ENCODE peak calls at places on chromosomes 6 and 20, in four cellular contexts. U is HepG2, F is GM12878, Q is K562. R is an unnamed sample.

GRCh38 chr20:24962510-24962909 is 13.4 kb downstream of the CST7 start:
- DNase-seq in U (no peak), F (no peak), Q (no peak), R (no peak)

GRCh38 chr6:110877154-110877564 is 2.6 kb downstream of the AMD1 start:
- DNase-seq in U (peak; percentile 72), F (no peak), Q (no peak), R (no peak)

GRCh38 chr6:136571065-136571464 is 20.8 kb upstream of the MAP7 start:
- DNase-seq in U (no peak), F (no peak), Q (no peak), R (no peak)

GRCh38 chr6:13886949-13887348 is 37.8 kb upstream of the RNF182 start:
- DNase-seq in U (no peak), F (no peak), Q (no peak), R (no peak)

GRCh38 chr6:79385893-79386292 is 151.3 kb downstream of the LCA5 start:
- DNase-seq in U (no peak), F (no peak), Q (no peak), R (no peak)

GRCh38 chr6:44339763-44340625 is 2.5 kb upstream of the SPATS1 start:
- DNase-seq in U (no peak), F (no peak), Q (no peak), R (no peak)

GRCh38 chr6:104828478-104828877 is 31.2 kb downstream of the HACE1 start:
- DNase-seq in U (no peak), F (no peak), Q (no peak), R (no peak)

GRCh38 chr6:44182911-44183390 is 24.3 kb downstream of the CAPN11 start:
- DNase-seq in U (no peak), F (no peak), Q (no peak), R (no peak)

GRCh38 chr6:38387994-38388393 is 251.7 kb downstream of the BTBD9 start:
- DNase-seq in U (no peak), F (no peak), Q (no peak), R (no peak)

GRCh38 chr20:6920991-6921613 is 153.6 kb downstream of the BMP2 start:
- DNase-seq in U (no peak), F (no peak), Q (no peak), R (no peak)

GRCh38 chr6:122530440-122531046 is 58.9 kb upstream of the SERINC1 start:
- DNase-seq in U (peak; percentile 69), F (peak; percentile 27), Q (peak; percentile 59), R (peak; percentile 15)

GRCh38 chr20:10449270-10449669 is 14.2 kb downstream of the SLX4IP start:
- DNase-seq in U (no peak), F (no peak), Q (no peak), R (no peak)

GRCh38 chr20:56400001-56400640 is 7.7 kb downstream of the CSTF1 start:
- DNase-seq in U (peak; percentile 76), F (peak; percentile 31), Q (peak; percentile 49), R (no peak)

GRCh38 chr20:61584851-61585250 is 332.8 kb downstream of the CDH4 start:
- DNase-seq in U (no peak), F (no peak), Q (no peak), R (no peak)

GRCh38 chr6:36130672-36131516 is 581 bp downstream of the MAPK13 start:
- DNase-seq in U (peak; percentile 73), F (no peak), Q (peak; percentile 44), R (no peak)

GRCh38 chr6:51775942-51776860 is 311.2 kb downstream of the PKHD1 start:
- DNase-seq in U (no peak), F (no peak), Q (no peak), R (no peak)

GRCh38 chr6:33812669-33813068 is 8.9 kb upstream of the MLN start:
- DNase-seq in U (peak; percentile 48), F (no peak), Q (peak; percentile 91), R (peak; percentile 91)

GRCh38 chr20:23131766-23132165 is 45.6 kb upstream of the CD93 start:
- DNase-seq in U (no peak), F (no peak), Q (no peak), R (no peak)

GRCh38 chr20:34514897-34515483 is 1.2 kb upstream of the DYNLRB1 start:
- DNase-seq in U (no peak), F (no peak), Q (no peak), R (no peak)

GRCh38 chr20:34511891-34512265 is 4.3 kb upstream of the DYNLRB1 start:
- DNase-seq in U (peak; percentile 73), F (no peak), Q (no peak), R (no peak)

GRCh38 chr20:34512955-34513419 is 3.2 kb upstream of the DYNLRB1 start:
- DNase-seq in U (no peak), F (no peak), Q (no peak), R (no peak)

GRCh38 chr20:34510575-34510974 is 5.6 kb upstream of the DYNLRB1 start:
- DNase-seq in U (no peak), F (no peak), Q (no peak), R (no peak)

GRCh38 chr20:34512266-34512954 is 3.8 kb upstream of the DYNLRB1 start:
- DNase-seq in U (peak; percentile 59), F (no peak), Q (no peak), R (no peak)
- TF ChIP-seq ZNF274 in U (no peak), F (no peak), Q (no peak), R (no peak)

DNA sequence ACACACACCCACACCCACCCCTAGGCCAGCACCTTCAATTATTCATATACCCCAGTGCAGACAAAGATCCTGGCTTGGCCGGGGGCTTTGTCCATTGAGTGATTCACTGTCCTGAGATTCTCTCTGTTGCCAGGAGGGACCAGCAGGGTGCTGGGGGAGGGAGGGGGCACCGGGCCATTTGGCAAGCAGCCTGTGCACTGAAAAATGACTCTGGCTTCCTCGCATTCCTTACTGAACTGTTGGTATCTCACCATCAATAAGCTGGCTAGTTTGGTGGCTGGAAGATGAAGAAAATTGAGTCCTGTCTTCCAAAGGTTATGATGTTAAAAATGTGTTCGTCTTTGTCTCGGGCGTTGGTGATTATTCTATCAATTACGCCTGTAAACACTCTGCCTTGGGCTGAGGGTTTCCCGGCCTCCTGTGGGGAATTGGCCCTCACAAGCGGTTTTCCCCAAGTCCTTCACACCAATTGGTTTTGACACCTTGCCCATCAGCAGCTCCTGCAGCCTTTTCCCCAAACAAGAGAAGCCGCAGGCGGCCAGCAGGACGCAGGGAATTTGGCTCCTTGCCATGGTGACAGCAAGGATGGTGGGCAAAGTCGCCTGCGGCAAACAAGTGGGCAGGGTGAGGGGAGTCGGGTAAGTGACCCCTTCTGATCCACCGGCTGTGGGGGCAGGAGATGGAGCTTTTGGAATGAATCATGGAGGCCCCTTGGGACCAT is 4.9 kb downstream of the VSTM2L start:
- DNase-seq in U (no peak), F (no peak), Q (no peak), R (no peak)
- TF ChIP-seq EP300 in U (no peak), F (no peak), Q (no peak), R (no peak)

GRCh38 chr20:60430516-60431001 is 472.3 kb downstream of the CDH26 start:
- DNase-seq in U (no peak), F (no peak), Q (no peak), R (no peak)
- TF ChIP-seq SP1 in U (no peak), F (no peak), Q (no peak), R (no peak)

DNA sequence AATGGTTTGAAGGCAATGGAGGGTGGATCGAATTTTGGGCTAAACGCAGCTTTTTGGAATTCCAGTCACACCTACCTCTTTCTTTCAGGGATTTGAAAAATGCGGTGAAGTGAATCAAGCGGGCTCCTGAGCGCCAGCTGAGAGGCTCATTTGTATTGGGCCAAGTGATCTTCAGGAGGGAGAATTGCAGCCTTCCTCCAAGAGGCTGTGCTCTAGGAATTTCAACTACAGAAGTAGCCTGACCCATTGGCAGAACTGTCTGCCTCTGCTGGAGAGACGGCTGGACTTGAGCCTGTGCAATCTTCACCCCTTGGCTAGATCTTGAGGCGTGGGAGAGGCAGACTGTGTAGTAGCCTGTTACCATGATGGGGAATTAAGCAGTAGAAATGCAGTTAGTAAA is 5.7 kb upstream of the TIAM2 start:
- DNase-seq in U (no peak), F (no peak), Q (no peak), R (no peak)
- TF ChIP-seq ZNF274 in U (no peak), F (no peak), Q (no peak), R (no peak)

GRCh38 chr20:50540620-50541605 is 30.7 kb downstream of the PTPN1 start:
- DNase-seq in U (peak; percentile 18), F (no peak), Q (no peak), R (no peak)
- TF ChIP-seq EP300 in U (no peak), F (no peak), Q (no peak), R (no peak)

GRCh38 chr6:56388414-56388752 is 141.0 kb upstream of the COL21A1 start:
- DNase-seq in U (no peak), F (no peak), Q (no peak), R (no peak)
- TF ChIP-seq SP1 in U (no peak), F (no peak), Q (no peak), R (no peak)

DNA sequence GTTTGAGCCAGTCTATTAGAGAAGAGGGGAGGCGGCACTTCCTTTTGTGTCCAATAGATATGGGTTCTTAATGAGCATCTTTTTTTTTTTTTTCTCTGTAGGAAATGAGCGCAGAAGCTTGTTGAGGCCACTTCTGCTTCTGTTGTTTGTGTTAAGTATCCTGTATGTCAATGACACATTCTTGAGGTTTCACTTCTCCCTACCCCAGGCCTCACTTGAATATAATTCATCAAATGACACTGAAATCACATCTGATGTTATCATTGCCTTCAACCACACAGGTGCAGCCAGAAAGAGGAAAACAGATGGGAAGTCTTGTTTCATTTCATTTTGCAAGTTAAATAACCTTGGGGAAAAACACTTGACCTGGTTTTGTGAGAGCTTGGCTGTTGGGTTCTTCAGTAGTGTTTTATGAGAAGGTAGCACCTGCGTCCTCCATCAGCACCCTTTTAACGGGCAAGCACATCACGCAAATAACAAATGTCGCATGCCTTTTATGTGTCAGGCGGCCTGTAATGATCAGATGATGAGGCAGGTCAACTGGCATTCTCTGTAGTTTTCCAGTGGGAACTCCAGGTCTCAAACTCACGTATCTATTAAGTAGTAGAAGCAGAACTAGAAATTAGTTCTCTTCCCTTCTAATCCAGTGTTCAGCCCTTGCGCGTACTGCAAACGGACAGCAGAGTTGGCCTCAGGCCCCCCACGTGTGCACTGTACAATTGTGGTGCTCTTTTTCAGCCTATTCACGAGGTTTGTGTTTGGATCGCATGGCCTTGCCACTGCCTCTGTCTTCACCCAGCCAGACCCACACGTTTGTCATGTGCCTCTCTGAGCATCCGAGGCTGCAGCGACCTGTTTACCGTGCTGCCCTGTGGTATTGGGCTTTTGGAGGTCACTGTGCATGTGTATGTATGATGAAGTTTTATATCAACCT is 23.5 kb downstream of the PLEKHG1 start:
- DNase-seq in U (no peak), F (peak; percentile 87), Q (no peak), R (no peak)
- TF ChIP-seq ZNF274 in U (no peak), F (no peak), Q (no peak), R (no peak)

R was measured in H1.